ENCODE peak calls at places on chromosome 1, in nine cellular contexts. Z is tibial nerve; H is cardiac fibroblast; E is stomach; B is NCI-H1930; M is effector memory CD4-positive, alpha-beta T cell; P is BJ; V is stimulated activated CD4-positive, alpha-beta T cell treated with anti-CD3 and anti-CD28 coated beads, Interleukin-2, amount 100 ng/mL, for 48 hours; D is CD4-positive, alpha-beta memory T cell. U is an unnamed sample.

GRCh38 chr1:167221126-167221803 is 579 bp downstream of the POU2F1 start:
- DNase-seq in Z (no peak), H (peak), E (peak), B (no peak), M (peak), P (no peak), V (no peak), D (no peak), U (no peak)

GRCh38 chr1:2231667-2232254 is 3.6 kb downstream of the SKI start:
- DNase-seq in Z (peak), H (peak), E (peak), B (no peak), M (peak), P (no peak), V (peak), D (peak), U (peak)

GRCh38 chr1:92980732-92981647 is 19.7 kb upstream of the DIPK1A start:
- DNase-seq in Z (no peak), H (no peak), E (no peak), B (no peak), M (peak), P (no peak), V (no peak), D (peak), U (no peak)

GRCh38 chr1:204828352-204828850 is 42.3 kb upstream of the NFASC start:
- DNase-seq in Z (peak), H (peak), E (peak), B (peak), M (no peak), P (no peak), V (peak), D (peak), U (no peak)

GRCh38 chr1:74629283-74629682 is 44.3 kb downstream of the ERICH3 start:
- DNase-seq in Z (no peak), H (no peak), E (no peak), B (no peak), M (no peak), P (no peak), V (no peak), D (no peak), U (no peak)

GRCh38 chr1:74811421-74812179 is 78.6 kb downstream of the TYW3 start:
- DNase-seq in Z (no peak), H (no peak), E (no peak), B (no peak), M (no peak), P (no peak), V (no peak), D (no peak), U (no peak)

GRCh38 chr1:27332536-27333281 is 9.1 kb upstream of the SYTL1 start:
- DNase-seq in Z (no peak), H (peak), E (peak), B (no peak), M (peak), P (no peak), V (peak), D (peak), U (no peak)

GRCh38 chr1:224223819-224224714 is 41.0 kb downstream of the DEGS1 start:
- DNase-seq in Z (no peak), H (peak), E (no peak), B (no peak), M (no peak), P (peak), V (no peak), D (no peak), U (no peak)

GRCh38 chr1:230682274-230682673 is 31.6 kb downstream of the AGT start:
- DNase-seq in Z (no peak), H (peak), E (no peak), B (no peak), M (no peak), P (no peak), V (no peak), D (no peak), U (no peak)

GRCh38 chr1:33852711-33853110 is 11.2 kb upstream of the HMGB4 start:
- DNase-seq in Z (no peak), H (no peak), E (no peak), B (no peak), M (no peak), P (no peak), V (no peak), D (no peak), U (no peak)

GRCh38 chr1:64493864-64494263 is 23.9 kb downstream of the CACHD1 start:
- DNase-seq in Z (no peak), H (no peak), E (no peak), B (no peak), M (no peak), P (no peak), V (no peak), D (no peak), U (no peak)

GRCh38 chr1:96364576-96364975 is 357.0 kb upstream of the PTBP2 start:
- DNase-seq in Z (no peak), H (peak), E (no peak), B (no peak), M (no peak), P (no peak), V (no peak), D (no peak), U (no peak)

GRCh38 chr1:207091185-207091906 is 2.7 kb downstream of the C4BPB start:
- DNase-seq in Z (no peak), H (no peak), E (no peak), B (no peak), M (no peak), P (no peak), V (no peak), D (no peak), U (no peak)

GRCh38 chr1:112937070-112937469 is 18.9 kb downstream of the SLC16A1 start:
- DNase-seq in Z (no peak), H (peak), E (no peak), B (no peak), M (no peak), P (no peak), V (no peak), D (no peak), U (no peak)

GRCh38 chr1:56081151-56081550 is 498.2 kb downstream of the PLPP3 start:
- DNase-seq in Z (no peak), H (peak), E (no peak), B (no peak), M (no peak), P (peak), V (no peak), D (no peak), U (no peak)

GRCh38 chr1:117673405-117673804 is 67.6 kb downstream of the TENT5C start:
- DNase-seq in Z (no peak), H (peak), E (no peak), B (no peak), M (no peak), P (peak), V (no peak), D (no peak), U (no peak)

GRCh38 chr1:160834945-160835565 is 27.6 kb downstream of the CD244 start:
- DNase-seq in Z (no peak), H (peak), E (no peak), B (no peak), M (no peak), P (no peak), V (peak), D (peak), U (no peak)

GRCh38 chr1:230518511-230518910 is 92.4 kb upstream of the PGBD5 start:
- DNase-seq in Z (no peak), H (no peak), E (no peak), B (no peak), M (no peak), P (no peak), V (no peak), D (no peak), U (no peak)

GRCh38 chr1:227372662-227373061 is 54.4 kb upstream of the CDC42BPA start:
- DNase-seq in Z (no peak), H (peak), E (peak), B (no peak), M (no peak), P (no peak), V (no peak), D (no peak), U (no peak)

GRCh38 chr1:187516874-187517273 is 688.1 kb downstream of the PLA2G4A start:
- DNase-seq in Z (no peak), H (no peak), E (no peak), B (no peak), M (no peak), P (no peak), V (no peak), D (no peak), U (no peak)

GRCh38 chr1:4476394-4476793 is 178.0 kb upstream of the AJAP1 start:
- DNase-seq in Z (no peak), H (no peak), E (no peak), B (no peak), M (no peak), P (no peak), V (no peak), D (no peak), U (no peak)

GRCh38 chr1:16387201-16388185 is 20.5 kb downstream of the SZRD1 start:
- DNase-seq in Z (no peak), H (peak), E (no peak), B (no peak), M (no peak), P (no peak), V (no peak), D (peak), U (no peak)

GRCh38 chr1:156559086-156559796 is 13.1 kb downstream of the IQGAP3 start:
- DNase-seq in Z (no peak), H (no peak), E (no peak), B (no peak), M (no peak), P (no peak), V (no peak), D (no peak), U (no peak)